ENCODE peak calls at places on chromosomes 6 and 20, in eight cellular contexts. M, E, G, K, O, J, N and I are unnamed samples.

GRCh38 chr6:142854589-142855488 is 90.1 kb downstream of the HIVEP2 start:
- DNase-seq in M (no peak), E (no peak), G (no peak), K (no peak), O (no peak), J (no peak), N (no peak), I (no peak)

GRCh38 chr6:84362180-84362821 is 134.9 kb upstream of the CEP162 start:
- DNase-seq in M (no peak), E (no peak), G (no peak), K (no peak), O (no peak), J (no peak), N (no peak), I (no peak)

GRCh38 chr6:80196914-80197313 is 90.4 kb downstream of the BCKDHB start:
- DNase-seq in M (no peak), E (no peak), G (no peak), K (no peak), O (no peak), J (no peak), N (no peak), I (no peak)

GRCh38 chr20:12891643-12892042 is 117.1 kb upstream of the SPTLC3 start:
- DNase-seq in M (no peak), E (no peak), G (no peak), K (no peak), O (no peak), J (no peak), N (no peak), I (no peak)

GRCh38 chr6:31597006-31597405 is 4.2 kb upstream of the NCR3 start:
- DNase-seq in M (no peak), E (no peak), G (no peak), K (no peak), O (peak; percentile 40), J (peak; percentile 79), N (no peak), I (no peak)

GRCh38 chr6:169086020-169086419 is 167.6 kb downstream of the THBS2 start:
- DNase-seq in M (no peak), E (no peak), G (no peak), K (no peak), O (no peak), J (no peak), N (no peak), I (peak; percentile 81)

GRCh38 chr20:33896509-33896908 is 85.4 kb downstream of the CHMP4B start:
- DNase-seq in M (no peak), E (no peak), G (no peak), K (no peak), O (no peak), J (no peak), N (no peak), I (no peak)

GRCh38 chr6:146200136-146200708 is 171.4 kb downstream of the GRM1 start:
- DNase-seq in M (no peak), E (no peak), G (no peak), K (no peak), O (no peak), J (no peak), N (no peak), I (no peak)

GRCh38 chr6:52904562-52905279 is 4.8 kb downstream of the GSTA3 start:
- DNase-seq in M (no peak), E (no peak), G (no peak), K (no peak), O (no peak), J (no peak), N (no peak), I (no peak)

GRCh38 chr20:63547484-63548480 is at the start of gene SRMS:
- DNase-seq in M (no peak), E (no peak), G (no peak), K (no peak), O (no peak), J (no peak), N (no peak), I (no peak)

GRCh38 chr6:150258381-150258780 is 110.4 kb upstream of the IYD start:
- DNase-seq in M (no peak), E (no peak), G (no peak), K (no peak), O (no peak), J (no peak), N (no peak), I (no peak)

GRCh38 chr6:155380666-155381332 is 66.5 kb upstream of the TFB1M start:
- DNase-seq in M (no peak), E (no peak), G (no peak), K (no peak), O (no peak), J (no peak), N (no peak), I (no peak)

GRCh38 chr6:138973481-138974140 is 14.4 kb downstream of the REPS1 start:
- DNase-seq in M (no peak), E (no peak), G (no peak), K (no peak), O (no peak), J (no peak), N (no peak), I (no peak)
- H3K27ac ChIP-seq in M (no peak overlapping the region), E (no peak overlapping the region), G (no peak overlapping the region), K (no peak overlapping the region), O (peak overlapping the region; percentile 72), J (no peak overlapping the region), N (no peak overlapping the region), I (peak overlapping the region; percentile 80)

GRCh38 chr20:3902446-3902845 is 13.3 kb downstream of the PANK2 start:
- DNase-seq in M (no peak), E (no peak), G (no peak), K (no peak), O (no peak), J (no peak), N (no peak), I (no peak)

GRCh38 chr20:3902041-3902440 is 12.9 kb downstream of the PANK2 start:
- DNase-seq in M (no peak), E (no peak), G (no peak), K (no peak), O (no peak), J (no peak), N (no peak), I (no peak)

GRCh38 chr20:3901028-3901746 is 12.0 kb downstream of the PANK2 start:
- DNase-seq in M (no peak), E (no peak), G (no peak), K (no peak), O (no peak), J (no peak), N (no peak), I (no peak)

GRCh38 chr20:3904224-3904623 is 15.0 kb downstream of the PANK2 start:
- DNase-seq in M (no peak), E (no peak), G (no peak), K (no peak), O (no peak), J (no peak), N (no peak), I (no peak)

GRCh38 chr20:3904857-3905256 is 15.7 kb downstream of the PANK2 start:
- DNase-seq in M (no peak), E (no peak), G (no peak), K (no peak), O (no peak), J (no peak), N (peak; percentile 39), I (no peak)
- H3K4me1 ChIP-seq in M (peaks cover 50% of the 10 kb centered on the region), E (peaks cover 57% of the 10 kb centered on the region), G (peaks cover 3% of the 10 kb centered on the region), K (peaks cover 12% of the 10 kb centered on the region), O (peaks cover 39% of the 10 kb centered on the region), J (peaks cover 17% of the 10 kb centered on the region), N (peaks cover 11% of the 10 kb centered on the region), I (peaks cover 26% of the 10 kb centered on the region)

GRCh38 chr20:32521780-32522524 is 63.2 kb downstream of the NOL4L start:
- DNase-seq in M (peak; percentile 55), E (peak; percentile 66), G (peak; percentile 87), K (peak; percentile 82), O (peak; percentile 79), J (peak; percentile 76), N (peak; percentile 87), I (no peak)
- H3K27ac ChIP-seq in M (no peak overlapping the region), E (no peak overlapping the region), G (no peak overlapping the region), K (no peak overlapping the region), O (no peak overlapping the region), J (peak overlapping the region; percentile 60), N (no peak overlapping the region), I (no peak overlapping the region)

DNA sequence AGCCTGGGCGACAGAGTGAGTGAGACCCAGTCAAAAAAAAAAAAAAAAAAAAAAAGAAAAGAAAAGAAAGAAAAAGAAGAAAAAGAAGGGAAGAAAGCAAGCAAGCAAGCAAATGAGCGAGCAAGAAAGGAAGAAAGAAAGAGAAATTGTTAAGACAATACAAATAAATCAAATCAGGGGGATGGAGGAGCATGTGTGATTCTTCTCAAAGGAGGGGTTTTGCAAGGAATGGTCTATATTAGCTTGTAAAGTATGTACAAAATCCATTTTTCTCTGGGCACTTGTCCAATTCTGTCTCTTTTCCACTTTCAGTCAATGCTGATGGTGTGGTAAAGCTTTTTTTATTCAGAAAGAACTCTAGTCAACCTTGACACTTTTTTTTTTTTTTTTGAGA is 133.7 kb upstream of the TNFAIP3 start:
- DNase-seq in M (no peak), E (no peak), G (no peak), K (no peak), O (no peak), J (no peak), N (no peak), I (no peak)
- H3K4me1 ChIP-seq in M (no peaks in the 10 kb centered on the region), E (peaks cover 11% of the 10 kb centered on the region), G (no peaks in the 10 kb centered on the region), K (no peaks in the 10 kb centered on the region), O (peaks cover 44% of the 10 kb centered on the region), J (peaks cover 7% of the 10 kb centered on the region), N (no peaks in the 10 kb centered on the region), I (peaks cover 24% of the 10 kb centered on the region)